ENCODE peak calls at places on chromosome 4, in ten cellular contexts. One of them, this sample, is unnamed.

GRCh38 chr4:6893449-6894085 is 16.1 kb upstream of the TBC1D14 start:
- DNase-seq in PC-9: no peak
- DNase-seq in tibial artery: no peak
- DNase-seq in breast epithelium: no peak
- DNase-seq in stomach: peak; percentile 29
- DNase-seq in brain microvascular endothelial cell: peak; percentile 31
- DNase-seq in foreskin fibroblast: peak; percentile 24
- DNase-seq in CD4-positive, alpha-beta T cell: no peak
- DNase-seq in mammary epithelial cell: no peak
- DNase-seq in HFF-Myc: no peak
- DNase-seq in this sample: no peak

GRCh38 chr4:145954924-145955339 is 16.3 kb upstream of the ZNF827 start:
- DNase-seq in PC-9: peak; percentile 42
- DNase-seq in foreskin fibroblast: peak; percentile 88
- DNase-seq in breast epithelium: no peak
- DNase-seq in tibial artery: no peak
- DNase-seq in stomach: no peak
- DNase-seq in HFF-Myc: peak; percentile 91
- DNase-seq in mammary epithelial cell: peak; percentile 99
- DNase-seq in CD4-positive, alpha-beta T cell: no peak
- DNase-seq in brain microvascular endothelial cell: peak; percentile 94
- DNase-seq in this sample: no peak

GRCh38 chr4:118683513-118683912 is 1.7 kb upstream of the METTL14 start:
- DNase-seq in tibial artery: no peak
- DNase-seq in foreskin fibroblast: peak; percentile 25
- DNase-seq in CD4-positive, alpha-beta T cell: no peak
- DNase-seq in breast epithelium: no peak
- DNase-seq in mammary epithelial cell: peak; percentile 11
- DNase-seq in PC-9: no peak
- DNase-seq in brain microvascular endothelial cell: no peak
- DNase-seq in stomach: no peak
- DNase-seq in HFF-Myc: no peak
- DNase-seq in this sample: no peak

GRCh38 chr4:170888660-170889059 is 798.9 kb upstream of the AADAT start:
- DNase-seq in mammary epithelial cell: no peak
- DNase-seq in HFF-Myc: no peak
- DNase-seq in tibial artery: no peak
- DNase-seq in PC-9: no peak
- DNase-seq in foreskin fibroblast: no peak
- DNase-seq in breast epithelium: no peak
- DNase-seq in stomach: no peak
- DNase-seq in brain microvascular endothelial cell: no peak
- DNase-seq in CD4-positive, alpha-beta T cell: no peak
- DNase-seq in this sample: no peak

GRCh38 chr4:109947457-109947856 is 34.8 kb downstream of the EGF start:
- DNase-seq in mammary epithelial cell: peak; percentile 91
- DNase-seq in PC-9: no peak
- DNase-seq in stomach: no peak
- DNase-seq in brain microvascular endothelial cell: peak; percentile 54
- DNase-seq in foreskin fibroblast: peak; percentile 19
- DNase-seq in tibial artery: no peak
- DNase-seq in CD4-positive, alpha-beta T cell: no peak
- DNase-seq in HFF-Myc: no peak
- DNase-seq in breast epithelium: no peak
- DNase-seq in this sample: no peak

GRCh38 chr4:8355864-8356565 is 84.5 kb downstream of the ACOX3 start:
- DNase-seq in PC-9: peak; percentile 21
- DNase-seq in HFF-Myc: no peak
- DNase-seq in foreskin fibroblast: peak; percentile 42
- DNase-seq in mammary epithelial cell: peak; percentile 47
- DNase-seq in brain microvascular endothelial cell: peak; percentile 31
- DNase-seq in CD4-positive, alpha-beta T cell: no peak
- DNase-seq in stomach: no peak
- DNase-seq in breast epithelium: peak; percentile 20
- DNase-seq in tibial artery: peak; percentile 11
- DNase-seq in this sample: no peak

GRCh38 chr4:7649741-7650531 is 215.2 kb upstream of the PSAPL1 start:
- DNase-seq in brain microvascular endothelial cell: peak; percentile 95
- DNase-seq in stomach: no peak
- DNase-seq in CD4-positive, alpha-beta T cell: peak; percentile 21
- DNase-seq in tibial artery: no peak
- DNase-seq in PC-9: peak; percentile 59
- DNase-seq in foreskin fibroblast: peak; percentile 61
- DNase-seq in HFF-Myc: peak; percentile 98
- DNase-seq in mammary epithelial cell: peak; percentile 82
- DNase-seq in breast epithelium: no peak
- DNase-seq in this sample: no peak

GRCh38 chr4:12500409-12500808 is 983.7 kb downstream of the RAB28 start:
- DNase-seq in stomach: no peak
- DNase-seq in foreskin fibroblast: no peak
- DNase-seq in brain microvascular endothelial cell: no peak
- DNase-seq in CD4-positive, alpha-beta T cell: no peak
- DNase-seq in HFF-Myc: no peak
- DNase-seq in PC-9: no peak
- DNase-seq in tibial artery: no peak
- DNase-seq in mammary epithelial cell: no peak
- DNase-seq in breast epithelium: no peak
- DNase-seq in this sample: no peak

GRCh38 chr4:158805628-158806471 is 37.0 kb downstream of the FNIP2 start:
- DNase-seq in tibial artery: peak; percentile 49
- DNase-seq in PC-9: no peak
- DNase-seq in stomach: peak; percentile 38
- DNase-seq in HFF-Myc: no peak
- DNase-seq in CD4-positive, alpha-beta T cell: no peak
- DNase-seq in foreskin fibroblast: peak; percentile 61
- DNase-seq in brain microvascular endothelial cell: no peak
- DNase-seq in mammary epithelial cell: peak; percentile 84
- DNase-seq in breast epithelium: no peak
- DNase-seq in this sample: no peak

GRCh38 chr4:105495667-105496066 is 21.8 kb upstream of the PPA2 start:
- DNase-seq in tibial artery: no peak
- DNase-seq in CD4-positive, alpha-beta T cell: no peak
- DNase-seq in HFF-Myc: no peak
- DNase-seq in foreskin fibroblast: no peak
- DNase-seq in brain microvascular endothelial cell: no peak
- DNase-seq in stomach: no peak
- DNase-seq in PC-9: no peak
- DNase-seq in mammary epithelial cell: peak; percentile 53
- DNase-seq in breast epithelium: no peak
- DNase-seq in this sample: no peak

DNA sequence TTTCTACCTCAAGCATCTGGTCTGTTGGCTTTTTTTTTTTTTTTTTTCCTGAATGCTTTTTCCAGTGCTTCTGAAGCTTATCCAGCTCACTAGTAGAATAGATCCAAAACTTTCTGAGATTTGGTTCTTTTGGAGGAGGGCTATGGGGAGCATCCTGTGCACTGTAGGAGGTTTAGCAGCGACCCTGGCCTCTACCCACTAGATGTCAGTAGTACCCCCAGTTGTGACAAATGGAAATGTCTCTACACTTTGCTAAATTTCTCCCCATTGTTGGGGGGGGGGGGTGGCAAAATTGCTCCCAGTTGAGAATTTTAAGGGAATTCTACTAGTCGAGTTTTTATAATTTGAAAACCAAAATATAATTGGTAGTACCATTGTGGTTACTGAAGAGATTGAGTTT is 23.0 kb upstream of the PPA2 start:
- DNase-seq in CD4-positive, alpha-beta T cell: no peak
- DNase-seq in PC-9: no peak
- DNase-seq in HFF-Myc: no peak
- DNase-seq in tibial artery: no peak
- DNase-seq in stomach: no peak
- DNase-seq in brain microvascular endothelial cell: no peak
- DNase-seq in foreskin fibroblast: no peak
- DNase-seq in breast epithelium: no peak
- DNase-seq in mammary epithelial cell: no peak
- DNase-seq in this sample: no peak
- TF ChIP-seq CTCF in CD4-positive, alpha-beta T cell: no peak
- TF ChIP-seq CTCF in PC-9: no peak
- TF ChIP-seq CTCF in HFF-Myc: no peak
- TF ChIP-seq CTCF in tibial artery: no peak
- TF ChIP-seq CTCF in stomach: no peak
- TF ChIP-seq CTCF in brain microvascular endothelial cell: peak; percentile 45
- TF ChIP-seq CTCF in foreskin fibroblast: no peak
- TF ChIP-seq CTCF in breast epithelium: no peak
- TF ChIP-seq CTCF in mammary epithelial cell: peak; percentile 23
- TF ChIP-seq CTCF in this sample: no peak

DNA sequence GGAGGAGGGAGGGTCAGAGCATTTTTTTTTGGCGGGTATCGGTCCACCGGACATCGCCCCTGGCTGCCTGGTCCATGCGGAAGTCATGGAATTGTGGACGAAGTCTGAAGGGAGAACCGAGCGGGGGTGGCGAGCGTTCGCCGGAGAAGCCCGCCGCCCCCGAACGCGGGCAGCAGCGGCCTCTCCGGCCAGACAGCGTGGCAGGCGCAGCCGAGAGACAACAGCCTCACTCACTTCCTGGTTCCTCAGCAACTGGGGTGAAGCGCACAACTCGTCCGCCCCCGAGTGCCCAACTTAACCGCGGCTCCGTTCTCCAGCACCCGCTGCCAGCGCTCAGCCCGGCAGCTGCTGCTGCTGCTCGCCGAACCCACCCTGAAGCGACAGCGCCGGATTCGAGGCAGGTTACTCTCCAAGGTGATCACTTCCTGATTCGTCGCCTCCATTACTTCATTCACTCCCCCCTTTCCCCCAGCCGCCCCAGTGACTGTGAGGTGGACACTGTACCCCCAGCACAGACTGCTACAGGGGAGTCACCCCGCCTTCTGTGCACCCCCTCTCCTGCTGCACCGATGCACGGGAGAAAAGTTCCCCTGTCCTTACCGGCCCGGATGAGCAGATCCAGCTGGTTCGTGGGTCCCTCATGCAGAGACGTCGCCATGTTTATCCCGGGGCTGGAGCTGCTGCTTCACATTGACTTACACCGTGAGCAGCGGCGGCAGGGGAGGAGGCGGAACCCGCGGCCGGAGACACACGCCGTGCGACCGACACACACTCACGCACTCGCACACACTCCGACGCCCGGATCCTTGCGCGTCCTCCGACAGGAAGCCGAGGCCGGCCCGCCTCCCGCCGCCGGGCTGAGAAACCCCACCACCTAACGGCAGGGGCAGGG is 68.2 kb downstream of the NOCT start:
- DNase-seq in stomach: peak; percentile 90
- DNase-seq in foreskin fibroblast: peak; percentile 98
- DNase-seq in breast epithelium: peak; percentile 82
- DNase-seq in tibial artery: peak; percentile 88
- DNase-seq in PC-9: peak; percentile 81
- DNase-seq in CD4-positive, alpha-beta T cell: peak; percentile 77
- DNase-seq in brain microvascular endothelial cell: peak; percentile 86
- DNase-seq in mammary epithelial cell: peak; percentile 85
- DNase-seq in HFF-Myc: peak; percentile 63
- DNase-seq in this sample: peak; percentile 83
- TF ChIP-seq CTCF in stomach: no peak
- TF ChIP-seq CTCF in foreskin fibroblast: peak; percentile 15
- TF ChIP-seq CTCF in breast epithelium: no peak
- TF ChIP-seq CTCF in tibial artery: peak; percentile 20
- TF ChIP-seq CTCF in PC-9: no peak
- TF ChIP-seq CTCF in CD4-positive, alpha-beta T cell: no peak
- TF ChIP-seq CTCF in brain microvascular endothelial cell: peak; percentile 31
- TF ChIP-seq CTCF in mammary epithelial cell: peak; percentile 30
- TF ChIP-seq CTCF in HFF-Myc: no peak
- TF ChIP-seq CTCF in this sample: peak; percentile 51

DNA sequence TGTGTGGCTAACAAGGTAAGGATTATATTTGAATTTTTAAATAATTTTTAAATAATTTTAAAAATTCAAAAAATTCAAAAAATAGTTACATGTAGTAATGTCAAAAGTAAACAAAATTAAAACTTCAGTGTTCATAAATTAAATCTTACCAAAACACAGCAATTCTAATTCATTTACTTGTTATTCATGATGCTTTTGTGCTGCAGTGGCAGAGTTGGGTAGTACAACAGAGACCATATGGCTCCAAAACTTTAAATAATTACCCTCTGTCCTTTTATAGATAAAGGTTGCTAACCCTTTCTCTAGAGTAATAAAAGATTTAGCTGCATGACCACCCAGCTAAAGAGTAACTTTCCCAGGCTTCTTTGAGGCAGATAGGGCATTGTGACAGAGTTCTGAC is 1355.6 kb downstream of the FSTL5 start:
- DNase-seq in HFF-Myc: no peak
- DNase-seq in breast epithelium: no peak
- DNase-seq in mammary epithelial cell: no peak
- DNase-seq in tibial artery: no peak
- DNase-seq in brain microvascular endothelial cell: no peak
- DNase-seq in CD4-positive, alpha-beta T cell: no peak
- DNase-seq in PC-9: no peak
- DNase-seq in foreskin fibroblast: no peak
- DNase-seq in stomach: no peak
- DNase-seq in this sample: no peak
- TF ChIP-seq CTCF in HFF-Myc: no peak
- TF ChIP-seq CTCF in breast epithelium: no peak
- TF ChIP-seq CTCF in mammary epithelial cell: no peak
- TF ChIP-seq CTCF in tibial artery: no peak
- TF ChIP-seq CTCF in brain microvascular endothelial cell: no peak
- TF ChIP-seq CTCF in CD4-positive, alpha-beta T cell: no peak
- TF ChIP-seq CTCF in PC-9: no peak
- TF ChIP-seq CTCF in foreskin fibroblast: no peak
- TF ChIP-seq CTCF in stomach: no peak
- TF ChIP-seq CTCF in this sample: peak; percentile 27

GRCh38 chr4:76588268-76588667 is 153.2 kb downstream of the SHROOM3 start:
- DNase-seq in HFF-Myc: no peak
- DNase-seq in mammary epithelial cell: no peak
- DNase-seq in breast epithelium: no peak
- DNase-seq in brain microvascular endothelial cell: no peak
- DNase-seq in tibial artery: no peak
- DNase-seq in PC-9: no peak
- DNase-seq in stomach: no peak
- DNase-seq in CD4-positive, alpha-beta T cell: no peak
- DNase-seq in foreskin fibroblast: no peak
- DNase-seq in this sample: no peak

GRCh38 chr4:76585270-76585669 is 150.2 kb downstream of the SHROOM3 start:
- DNase-seq in CD4-positive, alpha-beta T cell: no peak
- DNase-seq in mammary epithelial cell: no peak
- DNase-seq in HFF-Myc: no peak
- DNase-seq in breast epithelium: no peak
- DNase-seq in PC-9: no peak
- DNase-seq in tibial artery: no peak
- DNase-seq in foreskin fibroblast: no peak
- DNase-seq in stomach: no peak
- DNase-seq in brain microvascular endothelial cell: peak; percentile 92
- DNase-seq in this sample: no peak

GRCh38 chr4:76582817-76583087 is 147.7 kb downstream of the SHROOM3 start:
- DNase-seq in brain microvascular endothelial cell: no peak
- DNase-seq in tibial artery: no peak
- DNase-seq in CD4-positive, alpha-beta T cell: no peak
- DNase-seq in mammary epithelial cell: no peak
- DNase-seq in stomach: no peak
- DNase-seq in PC-9: no peak
- DNase-seq in breast epithelium: no peak
- DNase-seq in HFF-Myc: no peak
- DNase-seq in foreskin fibroblast: no peak
- DNase-seq in this sample: no peak

GRCh38 chr4:76584235-76585152 is 149.5 kb downstream of the SHROOM3 start:
- DNase-seq in breast epithelium: no peak
- DNase-seq in brain microvascular endothelial cell: no peak
- DNase-seq in mammary epithelial cell: no peak
- DNase-seq in foreskin fibroblast: no peak
- DNase-seq in HFF-Myc: no peak
- DNase-seq in CD4-positive, alpha-beta T cell: no peak
- DNase-seq in stomach: no peak
- DNase-seq in tibial artery: no peak
- DNase-seq in PC-9: no peak
- DNase-seq in this sample: no peak

GRCh38 chr4:76585897-76586360 is 150.9 kb downstream of the SHROOM3 start:
- DNase-seq in foreskin fibroblast: no peak
- DNase-seq in breast epithelium: peak; percentile 92
- DNase-seq in tibial artery: peak; percentile 69
- DNase-seq in stomach: peak; percentile 95
- DNase-seq in brain microvascular endothelial cell: peak; percentile 65
- DNase-seq in PC-9: peak; percentile 86
- DNase-seq in HFF-Myc: no peak
- DNase-seq in mammary epithelial cell: peak; percentile 95
- DNase-seq in CD4-positive, alpha-beta T cell: no peak
- DNase-seq in this sample: peak; percentile 56
- TF ChIP-seq CTCF in foreskin fibroblast: no peak
- TF ChIP-seq CTCF in breast epithelium: no peak
- TF ChIP-seq CTCF in tibial artery: peak; percentile 28
- TF ChIP-seq CTCF in stomach: no peak
- TF ChIP-seq CTCF in brain microvascular endothelial cell: peak; percentile 47
- TF ChIP-seq CTCF in PC-9: no peak
- TF ChIP-seq CTCF in HFF-Myc: no peak
- TF ChIP-seq CTCF in mammary epithelial cell: peak; percentile 42
- TF ChIP-seq CTCF in CD4-positive, alpha-beta T cell: no peak
- TF ChIP-seq CTCF in this sample: peak; percentile 13

This sample was measured in progenitor cell of endocrine pancreas.